ENCODE peak calls at places on chromosomes 16 and 17, in ten cellular contexts. I is HFFc6, F is heart right ventricle, A is colonic mucosa, D is AG04449, U is kidney epithelial cell, J is HL-60, V is H9, Y is GM06990, E is esophagus muscularis mucosa. M is an unnamed sample.

GRCh38 chr16:4021070-4021779 is 95.0 kb downstream of the ADCY9 start:
- DNase-seq in F (no peak), D (no peak), I (no peak), V (no peak), E (no peak), U (peak; percentile 55), A (peak; percentile 92), Y (no peak), J (no peak), M (no peak)

GRCh38 chr17:63859257-63859656 is 14.2 kb downstream of the CSH2 start:
- DNase-seq in Y (no peak), F (no peak), E (no peak), V (no peak), A (no peak), U (no peak), D (no peak), J (no peak), I (no peak), M (no peak)

GRCh38 chr16:11580451-11581086 is 6.2 kb downstream of the LITAF start:
- DNase-seq in A (no peak), J (no peak), F (no peak), E (no peak), U (no peak), I (no peak), V (no peak), Y (no peak), D (no peak), M (no peak)

GRCh38 chr16:580946-581498 is 8.8 kb upstream of the RAB40C start:
- DNase-seq in V (no peak), F (no peak), E (no peak), D (no peak), Y (no peak), J (no peak), U (no peak), A (no peak), I (no peak), M (no peak)

GRCh38 chr17:56810286-56810781 is 23.4 kb downstream of the C17orf67 start:
- DNase-seq in J (no peak), Y (no peak), D (no peak), V (no peak), A (no peak), E (no peak), I (no peak), U (no peak), F (no peak), M (no peak)

GRCh38 chr16:160691-161190 is 5.0 kb upstream of the HBM start:
- DNase-seq in E (no peak), U (no peak), I (no peak), D (no peak), J (no peak), F (no peak), A (no peak), Y (no peak), V (no peak), M (peak; percentile 9)

GRCh38 chr17:8964801-8965393 is 610 bp downstream of the PIK3R5 start:
- DNase-seq in A (peak; percentile 36), D (no peak), E (no peak), U (no peak), I (no peak), J (peak; percentile 18), V (peak; percentile 54), Y (peak; percentile 63), F (no peak), M (no peak)

GRCh38 chr16:8781797-8782196 is 15.6 kb downstream of the TMEM186 start:
- DNase-seq in A (no peak), V (no peak), U (no peak), Y (no peak), D (no peak), I (no peak), J (no peak), F (no peak), E (no peak), M (no peak)

GRCh38 chr16:85401917-85402766 is 211.0 kb upstream of the GSE1 start:
- DNase-seq in J (no peak), F (no peak), V (no peak), D (no peak), U (no peak), I (no peak), A (peak; percentile 14), Y (no peak), E (no peak), M (no peak)

GRCh38 chr17:2018716-2019490 is 6.2 kb downstream of the RTN4RL1 start:
- DNase-seq in F (no peak), Y (no peak), A (no peak), J (no peak), U (no peak), E (no peak), D (no peak), I (no peak), V (no peak), M (no peak)

GRCh38 chr17:36501963-36502362 is 15.5 kb downstream of the ZNHIT3 start:
- DNase-seq in I (no peak), E (no peak), U (no peak), F (no peak), Y (no peak), J (no peak), D (no peak), V (peak; percentile 23), A (no peak), M (no peak)

GRCh38 chr17:78072961-78073360 is 55.6 kb downstream of the TMC6 start:
- DNase-seq in Y (no peak), A (no peak), D (no peak), J (no peak), I (no peak), U (peak; percentile 14), F (no peak), E (no peak), V (no peak), M (no peak)

GRCh38 chr17:32881054-32881453 is 4.1 kb upstream of the MYO1D start:
- DNase-seq in V (no peak), A (no peak), E (no peak), D (no peak), J (no peak), Y (no peak), F (no peak), U (no peak), I (no peak), M (peak; percentile 35)

GRCh38 chr17:71099003-71099710 is 929.8 kb downstream of the KCNJ2 start:
- DNase-seq in V (no peak), F (no peak), J (no peak), E (no peak), A (no peak), U (no peak), Y (no peak), I (no peak), D (no peak), M (no peak)

GRCh38 chr17:56142325-56142724 is 10.9 kb upstream of the ANKFN1 start:
- DNase-seq in I (peak; percentile 96), J (no peak), V (no peak), D (peak; percentile 77), E (no peak), A (no peak), F (no peak), U (no peak), Y (no peak), M (no peak)

GRCh38 chr16:79826732-79827514 is 226.4 kb upstream of the MAF start:
- DNase-seq in J (no peak), A (no peak), D (no peak), V (no peak), F (no peak), U (no peak), I (no peak), E (peak; percentile 42), Y (no peak), M (no peak)

DNA sequence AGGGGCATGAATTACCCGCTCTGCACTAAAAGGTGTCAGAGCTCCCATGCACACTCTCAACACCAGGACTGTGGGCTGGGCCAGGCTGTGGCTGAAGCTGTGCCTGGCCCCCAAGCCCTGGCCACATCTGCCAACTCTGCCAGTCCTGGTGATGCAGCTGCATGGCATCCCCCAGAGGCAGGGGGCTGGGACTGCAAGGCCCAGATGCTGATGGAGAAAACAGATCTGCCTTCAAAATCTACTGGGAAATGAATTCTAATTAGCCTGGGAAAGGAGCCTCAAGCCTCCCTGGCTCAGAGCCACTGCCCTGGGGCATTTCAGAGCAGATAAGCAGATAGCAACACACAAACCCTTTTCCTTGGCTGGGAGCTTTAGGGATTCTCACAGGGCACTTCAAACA is 3.4 kb downstream of the CHST6 start:
- DNase-seq in A (no peak), J (no peak), V (peak; percentile 62), F (no peak), D (no peak), Y (no peak), I (peak; percentile 65), E (no peak), U (no peak), M (no peak)
- TF ChIP-seq CTCF in A (no peak), J (no peak), V (peak; percentile 50), F (no peak), D (no peak), Y (peak; percentile 46), I (peak; percentile 55), E (no peak), U (peak; percentile 50), M (no peak)

GRCh38 chr17:3448059-3448630 is 14.5 kb upstream of the OR1E2 start:
- DNase-seq in U (no peak), E (no peak), F (no peak), D (no peak), Y (no peak), J (no peak), I (no peak), A (no peak), V (no peak), M (no peak)

GRCh38 chr17:3447625-3448024 is 14.0 kb upstream of the OR1E2 start:
- DNase-seq in I (no peak), A (no peak), U (no peak), V (peak; percentile 74), F (no peak), Y (no peak), E (no peak), D (no peak), J (peak; percentile 18), M (no peak)
- TF ChIP-seq CTCF in I (no peak), A (no peak), U (no peak), V (peak; percentile 62), F (no peak), Y (peak; percentile 29), E (no peak), D (no peak), J (no peak), M (no peak)

GRCh38 chr16:52581530-52581929 is 34.6 kb upstream of the TOX3 start:
- DNase-seq in I (no peak), J (no peak), E (no peak), Y (no peak), V (no peak), U (no peak), F (no peak), A (no peak), D (no peak), M (no peak)
- TF ChIP-seq CTCF in I (no peak), J (no peak), E (no peak), Y (no peak), V (peak; percentile 52), U (peak; percentile 21), F (no peak), A (no peak), D (no peak), M (peak; percentile 3)

DNA sequence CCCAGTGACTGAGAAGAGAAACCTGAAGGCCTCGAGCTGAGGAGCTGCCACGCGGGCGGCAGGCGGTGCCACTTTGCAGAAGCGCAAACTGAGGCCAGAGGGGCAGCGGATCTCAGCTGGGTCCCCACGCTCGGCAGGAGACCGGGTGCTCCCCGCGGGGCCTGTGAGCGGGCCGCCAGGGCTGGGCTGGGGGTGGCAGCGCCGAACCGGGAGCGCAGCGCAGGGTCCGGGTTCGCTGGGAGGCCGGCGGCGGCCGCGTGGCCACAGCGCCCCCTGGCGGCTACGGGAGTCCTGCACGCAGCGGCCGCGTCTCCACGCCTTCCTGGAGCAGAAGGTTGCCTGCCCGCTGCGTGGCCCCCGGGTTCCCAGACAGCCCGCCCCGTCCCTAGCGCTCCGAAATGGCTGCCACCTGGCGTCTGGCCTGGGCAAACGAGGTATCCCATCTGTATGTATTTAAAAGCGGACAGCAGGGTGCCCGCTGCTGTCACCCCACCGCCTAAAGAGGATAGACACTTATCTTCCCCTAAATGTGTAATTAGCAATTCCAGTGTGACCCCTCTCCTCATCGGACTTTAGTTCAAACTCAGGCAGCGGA is 96.1 kb upstream of the CDH5 start:
- DNase-seq in A (peak; percentile 58), E (no peak), I (peak; percentile 13), D (no peak), U (no peak), F (peak; percentile 82), J (peak; percentile 59), Y (peak; percentile 60), V (peak; percentile 90), M (peak; percentile 89)
- TF ChIP-seq CTCF in A (peak; percentile 98), E (peak; percentile 82), I (peak; percentile 100), D (peak; percentile 88), U (peak; percentile 52), F (peak; percentile 98), J (peak; percentile 84), Y (peak; percentile 59), V (peak; percentile 99), M (peak; percentile 93)

M was measured in GM20000.